ENCODE peak calls at places on chromosomes 4 and X, in eight cellular contexts. Q, D, R, Z, M, H, U and K are unnamed samples.

GRCh38 chrX:103538728-103539127 is 19.4 kb upstream of the RAB40A start:
- DNase-seq in M (no peak), D (no peak), Z (no peak), U (no peak), R (no peak), H (no peak), Q (no peak), K (no peak)

GRCh38 chr4:952881-953573 is 20.3 kb downstream of the DGKQ start:
- DNase-seq in Z (no peak), R (no peak), U (no peak), M (no peak), H (no peak), Q (no peak), D (no peak), K (no peak)

GRCh38 chrX:72121381-72121780 is 10.3 kb downstream of the RTL5 start:
- DNase-seq in Z (no peak), Q (no peak), D (peak), U (no peak), M (peak), R (peak), H (no peak), K (peak)

GRCh38 chrX:134542485-134542884 is 82.5 kb downstream of the HPRT1 start:
- DNase-seq in Q (no peak), R (no peak), M (no peak), Z (peak), H (no peak), D (no peak), U (no peak), K (peak)

GRCh38 chr4:26579169-26579568 is 4.7 kb upstream of the TBC1D19 start:
- DNase-seq in Z (no peak), Q (no peak), D (no peak), H (no peak), M (no peak), R (no peak), U (no peak), K (no peak)

GRCh38 chr4:153519677-153520076 is 53.5 kb downstream of the TMEM131L start:
- DNase-seq in U (no peak), R (no peak), Q (no peak), Z (no peak), M (no peak), D (no peak), H (no peak), K (no peak)

GRCh38 chr4:52748432-52748831 is 2.8 kb downstream of the ERVMER34-1 start:
- DNase-seq in M (no peak), H (peak), Z (no peak), R (no peak), U (no peak), Q (no peak), D (no peak), K (no peak)

GRCh38 chrX:65821721-65822496 is 154.5 kb downstream of the MSN start:
- DNase-seq in U (no peak), R (no peak), D (peak), Z (no peak), H (no peak), Q (peak), M (peak), K (peak)

GRCh38 chrX:11932423-11932822 is 174.4 kb downstream of the MSL3 start:
- DNase-seq in U (no peak), D (no peak), M (no peak), H (no peak), Q (no peak), R (no peak), Z (no peak), K (no peak)

GRCh38 chr4:101977096-101977495 is 186.6 kb downstream of the BANK1 start:
- DNase-seq in U (no peak), Q (no peak), Z (no peak), H (no peak), R (peak), M (no peak), D (no peak), K (peak)

GRCh38 chr4:89306486-89307184 is 965 bp downstream of the GPRIN3 start:
- DNase-seq in H (no peak), D (peak), M (no peak), U (no peak), Q (no peak), Z (peak), R (no peak), K (no peak)

GRCh38 chr4:26330946-26331345 is 10.1 kb downstream of the RBPJ start:
- DNase-seq in R (no peak), Q (no peak), M (no peak), D (no peak), H (no peak), U (no peak), Z (peak), K (no peak)

GRCh38 chrX:19627533-19627932 is 112.2 kb upstream of the MAP3K15 start:
- DNase-seq in M (no peak), D (no peak), U (no peak), Q (no peak), H (no peak), R (no peak), Z (no peak), K (peak)

GRCh38 chr4:125111352-125111751 is 203.4 kb upstream of the FAT4 start:
- DNase-seq in U (no peak), D (no peak), M (no peak), Z (no peak), H (no peak), R (no peak), Q (no peak), K (no peak)

GRCh38 chrX:40273356-40274050 is 175.7 kb upstream of the BCOR start:
- DNase-seq in Q (peak), Z (peak), M (no peak), H (no peak), D (no peak), R (no peak), U (no peak), K (no peak)

GRCh38 chr4:19983072-19983471 is 268.6 kb upstream of the SLIT2 start:
- DNase-seq in Z (no peak), R (no peak), Q (no peak), H (no peak), U (no peak), M (no peak), D (no peak), K (peak)

GRCh38 chrX:25596881-25597280 is 541.3 kb upstream of the MAGEB18 start:
- DNase-seq in D (no peak), R (no peak), M (no peak), H (no peak), Q (no peak), U (no peak), Z (no peak), K (peak)

GRCh38 chr4:161222889-161223288 is 940.9 kb downstream of the FSTL5 start:
- DNase-seq in U (no peak), H (no peak), Z (no peak), Q (no peak), D (peak), M (no peak), R (no peak), K (no peak)

GRCh38 chr4:2753444-2753843 is 2.7 kb downstream of the TNIP2 start:
- DNase-seq in U (no peak), Q (no peak), Z (no peak), R (peak), H (no peak), D (no peak), M (no peak), K (no peak)

GRCh38 chr4:118776166-118776954 is 59.6 kb downstream of the SEC24D start:
- DNase-seq in H (no peak), M (no peak), R (no peak), U (no peak), Z (no peak), Q (no peak), D (no peak), K (peak)

GRCh38 chr4:3531887-3532713 is at the start of gene LRPAP1:
- DNase-seq in H (peak), Z (peak), Q (peak), M (peak), U (peak), R (peak), D (peak), K (peak)